ENCODE peak calls at places on chromosomes 12 and 14, in six cellular contexts. One of them, this sample, is unnamed.

GRCh38 chr12:93706387-93706786 is 29.2 kb downstream of the CRADD start:
- DNase-seq in GM12891: no peak
- DNase-seq in adrenal gland: no peak
- DNase-seq in transverse colon: no peak
- DNase-seq in A549: no peak
- DNase-seq in NB4: no peak
- DNase-seq in this sample: no peak

GRCh38 chr12:53069621-53070410 is 9.4 kb downstream of the SPRYD3 start:
- DNase-seq in GM12891: no peak
- DNase-seq in transverse colon: no peak
- DNase-seq in NB4: no peak
- DNase-seq in A549: no peak
- DNase-seq in adrenal gland: peak
- DNase-seq in this sample: peak

GRCh38 chr12:79397609-79398008 is 293.2 kb downstream of the PAWR start:
- DNase-seq in adrenal gland: no peak
- DNase-seq in GM12891: no peak
- DNase-seq in NB4: no peak
- DNase-seq in transverse colon: no peak
- DNase-seq in A549: no peak
- DNase-seq in this sample: no peak

GRCh38 chr12:84397279-84397678 is 515.3 kb downstream of the SLC6A15 start:
- DNase-seq in adrenal gland: no peak
- DNase-seq in NB4: no peak
- DNase-seq in transverse colon: no peak
- DNase-seq in GM12891: no peak
- DNase-seq in A549: no peak
- DNase-seq in this sample: no peak

GRCh38 chr12:52782502-52782901 is 5.4 kb upstream of the KRT76 start:
- DNase-seq in GM12891: no peak
- DNase-seq in NB4: no peak
- DNase-seq in adrenal gland: no peak
- DNase-seq in A549: no peak
- DNase-seq in transverse colon: no peak
- DNase-seq in this sample: no peak

GRCh38 chr12:75661927-75662326 is 150.5 kb upstream of the KRR1 start:
- DNase-seq in adrenal gland: no peak
- DNase-seq in NB4: no peak
- DNase-seq in transverse colon: no peak
- DNase-seq in GM12891: no peak
- DNase-seq in A549: no peak
- DNase-seq in this sample: no peak

GRCh38 chr12:30843211-30843610 is 83.3 kb upstream of the TSPAN11 start:
- DNase-seq in adrenal gland: no peak
- DNase-seq in A549: no peak
- DNase-seq in transverse colon: no peak
- DNase-seq in NB4: no peak
- DNase-seq in GM12891: no peak
- DNase-seq in this sample: no peak

GRCh38 chr12:40181490-40181889 is 43.3 kb upstream of the LRRK2 start:
- DNase-seq in adrenal gland: no peak
- DNase-seq in GM12891: no peak
- DNase-seq in A549: no peak
- DNase-seq in transverse colon: no peak
- DNase-seq in NB4: no peak
- DNase-seq in this sample: no peak

GRCh38 chr14:31926123-31926522 is 151.0 kb upstream of the ARHGAP5 start:
- DNase-seq in transverse colon: no peak
- DNase-seq in A549: peak
- DNase-seq in GM12891: peak
- DNase-seq in adrenal gland: no peak
- DNase-seq in NB4: peak
- DNase-seq in this sample: no peak

GRCh38 chr14:35631071-35631805 is 97.3 kb downstream of the INSM2 start:
- DNase-seq in transverse colon: no peak
- DNase-seq in NB4: no peak
- DNase-seq in adrenal gland: no peak
- DNase-seq in A549: no peak
- DNase-seq in GM12891: no peak
- DNase-seq in this sample: no peak

GRCh38 chr12:71780207-71780822 is 25.7 kb downstream of the RAB21 start:
- DNase-seq in NB4: peak
- DNase-seq in transverse colon: peak
- DNase-seq in adrenal gland: peak
- DNase-seq in A549: peak
- DNase-seq in GM12891: no peak
- DNase-seq in this sample: peak

GRCh38 chr12:1443421-1444141 is 150.8 kb downstream of the FBXL14 start:
- DNase-seq in A549: no peak
- DNase-seq in adrenal gland: no peak
- DNase-seq in NB4: no peak
- DNase-seq in GM12891: no peak
- DNase-seq in transverse colon: no peak
- DNase-seq in this sample: no peak

GRCh38 chr12:121578230-121579189 is 2.3 kb downstream of the KDM2B start:
- DNase-seq in NB4: peak
- DNase-seq in GM12891: no peak
- DNase-seq in adrenal gland: peak
- DNase-seq in A549: no peak
- DNase-seq in transverse colon: peak
- DNase-seq in this sample: peak

GRCh38 chr12:50055831-50056628 is 1.4 kb upstream of the ASIC1 start:
- DNase-seq in transverse colon: peak
- DNase-seq in adrenal gland: no peak
- DNase-seq in GM12891: peak
- DNase-seq in A549: peak
- DNase-seq in NB4: peak
- DNase-seq in this sample: peak

GRCh38 chr14:56333361-56334279 is 215.4 kb downstream of the PELI2 start:
- DNase-seq in transverse colon: no peak
- DNase-seq in GM12891: no peak
- DNase-seq in A549: peak
- DNase-seq in NB4: peak
- DNase-seq in adrenal gland: peak
- DNase-seq in this sample: peak

GRCh38 chr12:118356809-118357326 is 15.8 kb downstream of the TAOK3 start:
- DNase-seq in transverse colon: no peak
- DNase-seq in NB4: peak
- DNase-seq in A549: peak
- DNase-seq in adrenal gland: no peak
- DNase-seq in GM12891: no peak
- DNase-seq in this sample: no peak

GRCh38 chr14:100092832-100093231 is 27.6 kb downstream of the EVL start:
- DNase-seq in A549: no peak
- DNase-seq in adrenal gland: no peak
- DNase-seq in NB4: no peak
- DNase-seq in GM12891: no peak
- DNase-seq in transverse colon: no peak
- DNase-seq in this sample: no peak
- TF ChIP-seq POLR2A in A549: no peak
- TF ChIP-seq POLR2A in adrenal gland: no peak
- TF ChIP-seq POLR2A in NB4: no peak
- TF ChIP-seq POLR2A in GM12891: no peak
- TF ChIP-seq POLR2A in transverse colon: no peak
- TF ChIP-seq POLR2A in this sample: no peak

GRCh38 chr14:58395815-58396626 is at the start of gene TOMM20L:
- DNase-seq in A549: peak
- DNase-seq in GM12891: peak
- DNase-seq in transverse colon: peak
- DNase-seq in adrenal gland: peak
- DNase-seq in NB4: peak
- DNase-seq in this sample: peak
- TF ChIP-seq POLR2A in A549: peak
- TF ChIP-seq POLR2A in GM12891: no peak
- TF ChIP-seq POLR2A in transverse colon: peak
- TF ChIP-seq POLR2A in adrenal gland: peak
- TF ChIP-seq POLR2A in NB4: peak
- TF ChIP-seq POLR2A in this sample: peak

GRCh38 chr14:102775855-102776760 is 1.1 kb upstream of the TRAF3 start:
- DNase-seq in transverse colon: peak
- DNase-seq in A549: peak
- DNase-seq in NB4: peak
- DNase-seq in adrenal gland: peak
- DNase-seq in GM12891: no peak
- DNase-seq in this sample: peak
- TF ChIP-seq POLR2A in transverse colon: peak
- TF ChIP-seq POLR2A in A549: no peak
- TF ChIP-seq POLR2A in NB4: no peak
- TF ChIP-seq POLR2A in adrenal gland: no peak
- TF ChIP-seq POLR2A in GM12891: peak
- TF ChIP-seq POLR2A in this sample: no peak

GRCh38 chr12:68743416-68743815 is 2.6 kb upstream of the SLC35E3 start:
- DNase-seq in transverse colon: no peak
- DNase-seq in A549: no peak
- DNase-seq in adrenal gland: no peak
- DNase-seq in GM12891: no peak
- DNase-seq in NB4: peak
- DNase-seq in this sample: no peak

GRCh38 chr12:68746572-68747180 is 700 bp downstream of the SLC35E3 start:
- DNase-seq in A549: peak
- DNase-seq in adrenal gland: peak
- DNase-seq in GM12891: peak
- DNase-seq in transverse colon: peak
- DNase-seq in NB4: peak
- DNase-seq in this sample: peak

GRCh38 chr12:68749443-68749842 is 3.5 kb downstream of the SLC35E3 start:
- DNase-seq in transverse colon: no peak
- DNase-seq in NB4: peak
- DNase-seq in A549: no peak
- DNase-seq in GM12891: no peak
- DNase-seq in adrenal gland: no peak
- DNase-seq in this sample: no peak

GRCh38 chr12:68745376-68745903 is 536 bp upstream of the SLC35E3 start:
- DNase-seq in transverse colon: no peak
- DNase-seq in A549: no peak
- DNase-seq in adrenal gland: no peak
- DNase-seq in NB4: peak
- DNase-seq in GM12891: no peak
- DNase-seq in this sample: no peak

DNA sequence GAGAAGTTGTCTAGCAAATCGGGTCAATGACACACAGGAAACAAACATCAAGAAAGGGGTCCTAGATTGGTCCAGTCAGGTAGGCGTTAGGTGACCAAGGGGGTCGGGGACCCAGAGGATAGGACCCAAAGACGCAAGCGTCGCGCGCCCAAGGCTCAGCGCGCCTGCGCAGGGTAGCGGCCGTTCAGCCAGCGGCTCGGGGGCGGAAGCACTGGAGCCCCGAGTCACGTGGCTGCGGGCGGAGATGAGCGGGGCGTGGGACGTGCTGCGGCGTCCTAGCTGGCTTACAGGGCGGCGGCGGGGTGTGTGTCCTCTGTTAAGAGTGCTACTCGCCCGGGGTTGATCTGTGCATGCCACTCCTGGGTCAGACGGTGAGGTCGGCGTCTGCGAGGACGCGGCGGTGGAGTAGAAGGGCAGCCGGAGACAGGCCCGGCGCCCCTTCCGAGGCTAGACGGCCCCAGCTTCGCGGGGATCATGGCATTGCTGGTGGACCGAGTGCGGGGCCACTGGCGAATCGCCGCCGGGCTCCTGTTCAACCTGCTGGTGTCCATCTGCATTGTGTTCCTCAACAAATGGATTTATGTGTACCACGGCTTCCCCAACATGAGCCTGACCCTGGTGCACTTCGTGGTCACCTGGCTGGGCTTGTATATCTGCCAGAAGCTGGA is at the start of gene SLC35E3:
- DNase-seq in transverse colon: peak
- DNase-seq in A549: peak
- DNase-seq in NB4: peak
- DNase-seq in adrenal gland: peak
- DNase-seq in GM12891: peak
- DNase-seq in this sample: peak
- TF ChIP-seq POLR2A in transverse colon: peak
- TF ChIP-seq POLR2A in A549: peak
- TF ChIP-seq POLR2A in NB4: peak
- TF ChIP-seq POLR2A in adrenal gland: no peak
- TF ChIP-seq POLR2A in GM12891: peak
- TF ChIP-seq POLR2A in this sample: peak

GRCh38 chr12:6821271-6821673 is 349 bp upstream of the GPR162 start:
- DNase-seq in GM12891: no peak
- DNase-seq in NB4: peak
- DNase-seq in transverse colon: peak
- DNase-seq in adrenal gland: peak
- DNase-seq in A549: peak
- DNase-seq in this sample: peak
- TF ChIP-seq POLR2A in GM12891: no peak
- TF ChIP-seq POLR2A in NB4: no peak
- TF ChIP-seq POLR2A in transverse colon: no peak
- TF ChIP-seq POLR2A in adrenal gland: no peak
- TF ChIP-seq POLR2A in A549: no peak
- TF ChIP-seq POLR2A in this sample: peak

GRCh38 chr12:111766608-111767361 is at the start of gene ALDH2:
- DNase-seq in adrenal gland: peak
- DNase-seq in GM12891: peak
- DNase-seq in transverse colon: peak
- DNase-seq in A549: peak
- DNase-seq in NB4: peak
- DNase-seq in this sample: peak
- TF ChIP-seq POLR2A in adrenal gland: peak
- TF ChIP-seq POLR2A in GM12891: no peak
- TF ChIP-seq POLR2A in transverse colon: peak
- TF ChIP-seq POLR2A in A549: peak
- TF ChIP-seq POLR2A in NB4: no peak
- TF ChIP-seq POLR2A in this sample: peak

This sample was measured in body of pancreas.